ENCODE peak calls at places on chromosomes 7 and 10, in four cellular contexts. One of them, this sample, is unnamed.
A peak's percentile ranks its signal among the peaks of the same experiment; 100 is the strongest.

GRCh38 chr7:156540619-156541165 is 99.9 kb upstream of the RNF32 start:
- DNase-seq in stimulated activated CD4-positive, alpha-beta T cell treated with anti-CD3 and anti-CD28 coated beads, TNF-alpha, amount 100 ng/mL, for 4 hours: no peak
- DNase-seq in epithelial cell of esophagus: no peak
- DNase-seq in cardiac septum: no peak
- DNase-seq in this sample: no peak

GRCh38 chr7:91043924-91044660 is 220.1 kb upstream of the FZD1 start:
- DNase-seq in stimulated activated CD4-positive, alpha-beta T cell treated with anti-CD3 and anti-CD28 coated beads, TNF-alpha, amount 100 ng/mL, for 4 hours: no peak
- DNase-seq in epithelial cell of esophagus: no peak
- DNase-seq in cardiac septum: no peak
- DNase-seq in this sample: no peak

GRCh38 chr7:134639061-134639460 is 7.6 kb upstream of the BPGM start:
- DNase-seq in stimulated activated CD4-positive, alpha-beta T cell treated with anti-CD3 and anti-CD28 coated beads, TNF-alpha, amount 100 ng/mL, for 4 hours: no peak
- DNase-seq in epithelial cell of esophagus: no peak
- DNase-seq in cardiac septum: no peak
- DNase-seq in this sample: no peak

GRCh38 chr7:409344-410281 is 110.0 kb downstream of the PDGFA start:
- DNase-seq in stimulated activated CD4-positive, alpha-beta T cell treated with anti-CD3 and anti-CD28 coated beads, TNF-alpha, amount 100 ng/mL, for 4 hours: no peak
- DNase-seq in epithelial cell of esophagus: peak; percentile 10
- DNase-seq in cardiac septum: no peak
- DNase-seq in this sample: peak; percentile 48

GRCh38 chr10:2839081-2839725 is 228.1 kb upstream of the PFKP start:
- DNase-seq in stimulated activated CD4-positive, alpha-beta T cell treated with anti-CD3 and anti-CD28 coated beads, TNF-alpha, amount 100 ng/mL, for 4 hours: peak; percentile 21
- DNase-seq in epithelial cell of esophagus: peak; percentile 2
- DNase-seq in cardiac septum: no peak
- DNase-seq in this sample: no peak

GRCh38 chr7:130492519-130493274 is 812 bp downstream of the MEST start:
- DNase-seq in stimulated activated CD4-positive, alpha-beta T cell treated with anti-CD3 and anti-CD28 coated beads, TNF-alpha, amount 100 ng/mL, for 4 hours: no peak
- DNase-seq in epithelial cell of esophagus: peak; percentile 21
- DNase-seq in cardiac septum: no peak
- DNase-seq in this sample: no peak

GRCh38 chr7:37943905-37944736 is 23.7 kb downstream of the EPDR1 start:
- DNase-seq in stimulated activated CD4-positive, alpha-beta T cell treated with anti-CD3 and anti-CD28 coated beads, TNF-alpha, amount 100 ng/mL, for 4 hours: no peak
- DNase-seq in epithelial cell of esophagus: no peak
- DNase-seq in cardiac septum: no peak
- DNase-seq in this sample: no peak

GRCh38 chr10:98920807-98921206 is 314.8 kb downstream of the HPSE2 start:
- DNase-seq in stimulated activated CD4-positive, alpha-beta T cell treated with anti-CD3 and anti-CD28 coated beads, TNF-alpha, amount 100 ng/mL, for 4 hours: no peak
- DNase-seq in epithelial cell of esophagus: no peak
- DNase-seq in cardiac septum: no peak
- DNase-seq in this sample: no peak

GRCh38 chr10:79111427-79111826 is 42.7 kb downstream of the ZMIZ1 start:
- DNase-seq in stimulated activated CD4-positive, alpha-beta T cell treated with anti-CD3 and anti-CD28 coated beads, TNF-alpha, amount 100 ng/mL, for 4 hours: no peak
- DNase-seq in epithelial cell of esophagus: peak; percentile 67
- DNase-seq in cardiac septum: no peak
- DNase-seq in this sample: no peak

GRCh38 chr10:5297996-5298395 is 66.8 kb upstream of the UCN3 start:
- DNase-seq in stimulated activated CD4-positive, alpha-beta T cell treated with anti-CD3 and anti-CD28 coated beads, TNF-alpha, amount 100 ng/mL, for 4 hours: no peak
- DNase-seq in epithelial cell of esophagus: no peak
- DNase-seq in cardiac septum: no peak
- DNase-seq in this sample: no peak

GRCh38 chr10:74103560-74104248 is 46.9 kb downstream of the AP3M1 start:
- DNase-seq in stimulated activated CD4-positive, alpha-beta T cell treated with anti-CD3 and anti-CD28 coated beads, TNF-alpha, amount 100 ng/mL, for 4 hours: no peak
- DNase-seq in epithelial cell of esophagus: peak; percentile 15
- DNase-seq in cardiac septum: no peak
- DNase-seq in this sample: no peak

GRCh38 chr10:22053048-22053447 is 49.5 kb upstream of the DNAJC1 start:
- DNase-seq in stimulated activated CD4-positive, alpha-beta T cell treated with anti-CD3 and anti-CD28 coated beads, TNF-alpha, amount 100 ng/mL, for 4 hours: no peak
- DNase-seq in epithelial cell of esophagus: no peak
- DNase-seq in cardiac septum: no peak
- DNase-seq in this sample: no peak

GRCh38 chr7:134767567-134768168 is 11.8 kb upstream of the CALD1 start:
- DNase-seq in stimulated activated CD4-positive, alpha-beta T cell treated with anti-CD3 and anti-CD28 coated beads, TNF-alpha, amount 100 ng/mL, for 4 hours: no peak
- DNase-seq in epithelial cell of esophagus: no peak
- DNase-seq in cardiac septum: no peak
- DNase-seq in this sample: no peak

GRCh38 chr10:13904053-13904452 is 317.3 kb downstream of the PRPF18 start:
- DNase-seq in stimulated activated CD4-positive, alpha-beta T cell treated with anti-CD3 and anti-CD28 coated beads, TNF-alpha, amount 100 ng/mL, for 4 hours: no peak
- DNase-seq in epithelial cell of esophagus: no peak
- DNase-seq in cardiac septum: no peak
- DNase-seq in this sample: no peak

GRCh38 chr10:112461029-112461887 is 14.2 kb downstream of the VTI1A start:
- DNase-seq in stimulated activated CD4-positive, alpha-beta T cell treated with anti-CD3 and anti-CD28 coated beads, TNF-alpha, amount 100 ng/mL, for 4 hours: no peak
- DNase-seq in epithelial cell of esophagus: peak; percentile 79
- DNase-seq in cardiac septum: no peak
- DNase-seq in this sample: no peak

GRCh38 chr7:18626717-18627116 is 131.2 kb downstream of the HDAC9 start:
- DNase-seq in stimulated activated CD4-positive, alpha-beta T cell treated with anti-CD3 and anti-CD28 coated beads, TNF-alpha, amount 100 ng/mL, for 4 hours: no peak
- DNase-seq in epithelial cell of esophagus: no peak
- DNase-seq in cardiac septum: no peak
- DNase-seq in this sample: no peak

GRCh38 chr10:59362991-59363390 is 642 bp upstream of the FAM13C start:
- DNase-seq in stimulated activated CD4-positive, alpha-beta T cell treated with anti-CD3 and anti-CD28 coated beads, TNF-alpha, amount 100 ng/mL, for 4 hours: no peak
- DNase-seq in epithelial cell of esophagus: peak; percentile 70
- DNase-seq in cardiac septum: peak; percentile 80
- DNase-seq in this sample: peak; percentile 90

GRCh38 chr7:158241919-158242318 is 345.7 kb downstream of the PTPRN2 start:
- DNase-seq in stimulated activated CD4-positive, alpha-beta T cell treated with anti-CD3 and anti-CD28 coated beads, TNF-alpha, amount 100 ng/mL, for 4 hours: no peak
- DNase-seq in epithelial cell of esophagus: no peak
- DNase-seq in cardiac septum: no peak
- DNase-seq in this sample: no peak

GRCh38 chr10:120998782-120999285 is 147.7 kb downstream of the WDR11 start:
- DNase-seq in stimulated activated CD4-positive, alpha-beta T cell treated with anti-CD3 and anti-CD28 coated beads, TNF-alpha, amount 100 ng/mL, for 4 hours: no peak
- DNase-seq in epithelial cell of esophagus: no peak
- DNase-seq in cardiac septum: no peak
- DNase-seq in this sample: no peak

GRCh38 chr7:135193615-135194081 is 17.7 kb downstream of the WDR91 start:
- DNase-seq in stimulated activated CD4-positive, alpha-beta T cell treated with anti-CD3 and anti-CD28 coated beads, TNF-alpha, amount 100 ng/mL, for 4 hours: no peak
- DNase-seq in epithelial cell of esophagus: peak; percentile 57
- DNase-seq in cardiac septum: no peak
- DNase-seq in this sample: no peak

GRCh38 chr7:135486258-135486657 is 23.6 kb downstream of the CNOT4 start:
- DNase-seq in stimulated activated CD4-positive, alpha-beta T cell treated with anti-CD3 and anti-CD28 coated beads, TNF-alpha, amount 100 ng/mL, for 4 hours: no peak
- DNase-seq in epithelial cell of esophagus: no peak
- DNase-seq in cardiac septum: no peak
- DNase-seq in this sample: no peak

GRCh38 chr10:3452234-3452633 is 279.7 kb upstream of the PITRM1 start:
- DNase-seq in stimulated activated CD4-positive, alpha-beta T cell treated with anti-CD3 and anti-CD28 coated beads, TNF-alpha, amount 100 ng/mL, for 4 hours: no peak
- DNase-seq in epithelial cell of esophagus: peak; percentile 32
- DNase-seq in cardiac septum: no peak
- DNase-seq in this sample: no peak

GRCh38 chr7:73647725-73648592 is 19.7 kb upstream of the VPS37D start:
- DNase-seq in stimulated activated CD4-positive, alpha-beta T cell treated with anti-CD3 and anti-CD28 coated beads, TNF-alpha, amount 100 ng/mL, for 4 hours: no peak
- DNase-seq in epithelial cell of esophagus: no peak
- DNase-seq in cardiac septum: no peak
- DNase-seq in this sample: no peak

GRCh38 chr7:25849361-25850184 is 302.4 kb upstream of the NFE2L3 start:
- DNase-seq in stimulated activated CD4-positive, alpha-beta T cell treated with anti-CD3 and anti-CD28 coated beads, TNF-alpha, amount 100 ng/mL, for 4 hours: no peak
- DNase-seq in epithelial cell of esophagus: peak; percentile 48
- DNase-seq in cardiac septum: no peak
- DNase-seq in this sample: no peak

GRCh38 chr7:23514755-23515154 is 17.0 kb downstream of the TRA2A start:
- DNase-seq in stimulated activated CD4-positive, alpha-beta T cell treated with anti-CD3 and anti-CD28 coated beads, TNF-alpha, amount 100 ng/mL, for 4 hours: no peak
- DNase-seq in epithelial cell of esophagus: no peak
- DNase-seq in cardiac septum: no peak
- DNase-seq in this sample: no peak

GRCh38 chr10:37860494-37861190 is 3.2 kb upstream of the ZNF248 start:
- DNase-seq in stimulated activated CD4-positive, alpha-beta T cell treated with anti-CD3 and anti-CD28 coated beads, TNF-alpha, amount 100 ng/mL, for 4 hours: no peak
- DNase-seq in epithelial cell of esophagus: peak; percentile 82
- DNase-seq in cardiac septum: no peak
- DNase-seq in this sample: peak; percentile 78

GRCh38 chr7:146539836-146540235 is 423.2 kb downstream of the CNTNAP2 start:
- DNase-seq in stimulated activated CD4-positive, alpha-beta T cell treated with anti-CD3 and anti-CD28 coated beads, TNF-alpha, amount 100 ng/mL, for 4 hours: no peak
- DNase-seq in epithelial cell of esophagus: no peak
- DNase-seq in cardiac septum: no peak
- DNase-seq in this sample: no peak

GRCh38 chr10:125002423-125003145 is 60.7 kb downstream of the ZRANB1 start:
- DNase-seq in stimulated activated CD4-positive, alpha-beta T cell treated with anti-CD3 and anti-CD28 coated beads, TNF-alpha, amount 100 ng/mL, for 4 hours: no peak
- DNase-seq in epithelial cell of esophagus: no peak
- DNase-seq in cardiac septum: peak; percentile 75
- DNase-seq in this sample: peak; percentile 61

GRCh38 chr10:72014197-72014596 is 50.0 kb downstream of the CHST3 start:
- DNase-seq in stimulated activated CD4-positive, alpha-beta T cell treated with anti-CD3 and anti-CD28 coated beads, TNF-alpha, amount 100 ng/mL, for 4 hours: no peak
- DNase-seq in epithelial cell of esophagus: no peak
- DNase-seq in cardiac septum: no peak
- DNase-seq in this sample: no peak

GRCh38 chr10:11724938-11725776 is 17.0 kb upstream of the ECHDC3 start:
- DNase-seq in stimulated activated CD4-positive, alpha-beta T cell treated with anti-CD3 and anti-CD28 coated beads, TNF-alpha, amount 100 ng/mL, for 4 hours: no peak
- DNase-seq in epithelial cell of esophagus: peak; percentile 76
- DNase-seq in cardiac septum: no peak
- DNase-seq in this sample: no peak

This sample was measured in sigmoid colon.